ENCODE peak calls at places on chromosomes 13 and 19, in four cellular contexts. N, G, S and T are unnamed samples.

GRCh38 chr13:34201050-34201913 is 383.3 kb downstream of the RFC3 start:
- DNase-seq in S (no peak), G (peak), N (no peak), T (no peak)

GRCh38 chr19:48746738-48747575 is at the start of gene IZUMO1:
- DNase-seq in S (peak), N (no peak), G (peak), T (peak)

GRCh38 chr13:99103536-99103935 is 97.1 kb upstream of the UBAC2 start:
- DNase-seq in N (no peak), S (peak), G (no peak), T (peak)

GRCh38 chr19:46859637-46860124 is 1.1 kb upstream of the ARHGAP35 start:
- DNase-seq in G (peak), N (no peak), S (no peak), T (no peak)

GRCh38 chr13:75803175-75803611 is 167.1 kb downstream of the LMO7 start:
- DNase-seq in G (no peak), N (peak), S (peak), T (peak)

GRCh38 chr19:1407662-1408299 is 395 bp downstream of the DAZAP1 start:
- DNase-seq in S (no peak), G (no peak), N (no peak), T (no peak)

GRCh38 chr13:79679334-79679733 is 198.4 kb downstream of the NDFIP2 start:
- DNase-seq in S (peak), N (peak), G (peak), T (peak)

GRCh38 chr13:36163303-36163702 is 32.1 kb upstream of the DCLK1 start:
- DNase-seq in N (no peak), G (no peak), S (peak), T (no peak)

GRCh38 chr19:16620018-16620417 is 8.0 kb downstream of the MED26 start:
- DNase-seq in G (no peak), S (no peak), N (no peak), T (no peak)

GRCh38 chr19:6076675-6077463 is 33.4 kb downstream of the RFX2 start:
- DNase-seq in N (no peak), G (peak), S (no peak), T (no peak)

GRCh38 chr13:101698400-101698799 is 245.9 kb downstream of the ITGBL1 start:
- DNase-seq in N (no peak), G (peak), S (no peak), T (no peak)

GRCh38 chr13:98535501-98536357 is 41.2 kb downstream of the STK24 start:
- DNase-seq in G (no peak), S (peak), N (no peak), T (no peak)

GRCh38 chr19:52600639-52601024 is 30.5 kb downstream of the ZNF701 start:
- DNase-seq in G (peak), S (no peak), N (no peak), T (no peak)

GRCh38 chr13:43830481-43830873 is 43.7 kb upstream of the ENOX1 start:
- DNase-seq in N (no peak), S (no peak), G (peak), T (no peak)

GRCh38 chr13:112442483-112443090 is 66.4 kb downstream of the SPACA7 start:
- DNase-seq in N (no peak), G (peak), S (peak), T (peak)

GRCh38 chr13:50577806-50578205 is 265.7 kb downstream of the DLEU7 start:
- DNase-seq in S (no peak), G (no peak), N (no peak), T (no peak)

DNA sequence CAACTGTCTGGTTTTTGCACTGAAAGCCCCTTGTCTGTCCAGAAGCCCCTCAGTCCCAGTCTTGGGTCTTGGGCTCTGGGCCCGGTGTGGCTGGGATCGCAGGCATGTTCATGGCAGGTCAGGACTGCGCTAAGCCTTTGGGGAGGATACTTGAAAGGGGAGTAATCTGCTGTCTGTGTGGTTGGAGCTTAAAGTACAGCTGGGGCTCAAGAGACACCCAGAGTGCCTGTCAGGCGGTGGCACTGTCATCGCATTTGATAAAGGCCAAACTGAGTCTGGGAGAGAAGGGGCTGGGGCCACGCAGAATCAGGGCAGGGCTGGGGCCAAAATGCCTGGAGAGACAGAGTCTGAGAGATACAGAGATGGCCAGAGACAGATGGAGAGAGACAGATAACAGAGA is 4.2 kb upstream of the CILP2 start:
- DNase-seq in S (no peak), N (no peak), G (no peak), T (no peak)
- H4K5ac ChIP-seq in S (no peak), N (no peak), G (no peak), T (no peak)

DNA sequence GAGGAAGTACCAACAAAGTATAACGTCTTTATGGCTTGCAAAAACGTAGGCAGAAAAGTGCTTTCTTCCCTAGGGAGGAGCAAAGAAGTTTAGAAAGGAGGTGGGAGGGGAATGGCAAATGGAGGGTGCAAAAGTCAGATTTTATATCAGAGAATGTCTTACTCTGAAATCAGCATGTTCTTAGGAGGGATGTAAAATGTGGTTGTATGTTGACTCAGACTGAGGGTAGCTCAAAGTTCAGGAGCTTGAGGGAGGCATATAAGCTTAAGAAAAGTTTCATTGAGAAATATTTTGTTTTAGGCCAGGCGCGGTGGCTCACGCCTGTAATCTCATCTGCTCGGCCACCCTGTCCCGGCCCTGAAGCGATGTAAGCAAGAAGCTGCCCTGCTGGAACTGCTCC is 1.7 kb downstream of the ZNF90 start:
- DNase-seq in N (no peak), G (no peak), S (no peak), T (no peak)
- H3K18ac ChIP-seq in N (no peak), G (no peak), S (no peak), T (no peak)

DNA sequence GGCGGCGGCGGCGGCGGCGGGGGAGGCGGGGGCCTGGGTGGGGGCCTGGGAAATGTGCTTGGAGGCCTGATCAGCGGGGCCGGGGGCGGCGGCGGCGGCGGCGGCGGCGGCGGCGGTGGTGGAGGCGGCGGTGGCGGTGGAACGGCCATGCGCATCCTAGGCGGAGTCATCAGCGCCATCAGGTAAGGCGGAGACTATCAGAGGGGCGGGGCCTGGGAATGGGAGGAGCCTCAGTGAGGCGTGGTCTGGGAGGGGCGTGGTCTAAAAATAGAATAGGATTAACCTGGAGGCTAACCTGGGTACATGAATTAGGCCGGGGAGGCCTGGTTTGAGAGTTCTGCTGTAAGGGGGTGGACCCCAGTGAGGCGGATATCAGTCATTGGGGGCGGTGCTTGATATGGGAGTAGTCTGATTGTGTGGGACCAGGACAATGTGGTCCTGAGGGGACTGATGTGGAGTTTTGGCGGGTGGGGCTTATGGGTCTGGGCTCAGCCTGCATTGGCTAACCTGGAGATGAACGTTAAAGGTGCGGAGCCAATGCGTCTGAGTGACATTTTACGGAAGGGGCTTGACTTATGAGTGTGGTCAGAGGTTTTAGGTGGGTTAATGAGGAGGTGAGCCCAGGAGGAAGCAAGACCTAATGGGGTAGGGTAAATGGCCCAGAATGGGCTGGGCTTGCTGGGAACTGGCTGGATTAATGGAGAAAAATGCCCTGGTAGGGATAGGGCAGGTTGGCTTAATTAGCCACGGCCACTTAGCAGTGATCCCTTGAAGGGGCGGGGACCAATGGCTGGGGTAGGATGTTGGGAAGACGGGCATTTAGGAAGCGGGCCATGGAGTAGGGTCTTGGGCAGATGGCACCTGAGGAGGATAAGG is 1.4 kb downstream of the CAPNS1 start:
- DNase-seq in N (peak), G (peak), S (peak), T (peak)
- H3K27ac ChIP-seq in N (peak), G (no peak), S (no peak), T (no peak)

GRCh38 chr19:34319785-34320184 is 45.2 kb upstream of the GPI start:
- DNase-seq in N (no peak), S (no peak), G (peak), T (no peak)
- H4K5ac ChIP-seq in N (no peak), S (no peak), G (no peak), T (no peak)

GRCh38 chr19:38253788-38254187 is 2.4 kb downstream of the PPP1R14A start:
- DNase-seq in G (no peak), S (no peak), N (no peak), T (no peak)
- H3K18ac ChIP-seq in G (no peak), S (no peak), N (peak), T (no peak)

DNA sequence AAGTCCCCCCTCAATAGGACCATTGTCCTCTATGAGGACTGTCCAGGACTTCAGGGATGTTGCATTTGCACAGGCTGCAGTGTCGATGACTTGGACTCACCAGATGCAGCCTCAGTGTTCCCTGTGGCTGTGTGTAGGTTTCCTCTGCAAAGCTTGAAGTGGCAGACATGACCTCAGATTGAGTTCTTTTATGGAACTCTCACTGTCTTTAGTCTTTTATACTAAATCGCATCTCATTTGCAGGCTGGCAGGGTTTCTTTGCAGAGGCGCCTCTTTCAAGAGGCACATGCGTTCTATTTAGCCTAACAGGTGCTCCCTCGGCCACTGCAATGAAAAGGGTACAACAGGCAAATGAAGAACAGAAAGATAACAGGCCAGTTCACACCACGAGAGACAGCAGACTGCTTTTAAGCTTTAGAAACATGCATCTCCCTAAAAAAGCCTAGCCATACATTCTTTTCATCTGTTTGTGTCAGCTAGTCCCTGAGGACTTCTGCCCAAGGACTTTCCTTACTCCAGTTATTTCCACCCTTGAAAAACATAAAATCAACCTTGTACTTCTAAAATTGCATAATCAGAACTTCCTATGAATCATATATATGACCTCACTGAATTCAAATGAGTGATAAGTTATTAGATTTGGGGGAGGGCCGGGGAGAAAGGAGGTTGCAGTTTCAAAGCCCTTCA is 118.4 kb downstream of the RAB20 start:
- DNase-seq in N (no peak), S (no peak), G (peak), T (no peak)
- H3K27ac ChIP-seq in N (no peak), S (no peak), G (peak), T (no peak)